ENCODE peak calls at places on chromosomes 13 and 19, in five cellular contexts. T is pancreas, R is AG08396, M is RWPE1, I is Peyer's patch. V is an unnamed sample.

GRCh38 chr19:54470991-54471782 is 1.9 kb downstream of the CDC42EP5 start:
- DNase-seq in I (peak; percentile 77), M (peak; percentile 47), T (peak; percentile 69), R (peak; percentile 42), V (no peak)

GRCh38 chr13:98839826-98840769 is 87.6 kb upstream of the SLC15A1 start:
- DNase-seq in R (peak; percentile 80), M (peak; percentile 73), I (peak; percentile 70), T (peak; percentile 55), V (no peak)

GRCh38 chr13:40377783-40378182 is 288.7 kb downstream of the FOXO1 start:
- DNase-seq in T (no peak), I (no peak), R (peak; percentile 65), M (no peak), V (no peak)

GRCh38 chr13:27922974-27923612 is 3.3 kb downstream of the PDX1 start:
- DNase-seq in T (no peak), M (no peak), I (no peak), R (no peak), V (no peak)

GRCh38 chr19:43759515-43759914 is 4.8 kb upstream of the SMG9 start:
- DNase-seq in T (no peak), I (no peak), R (no peak), M (peak; percentile 86), V (no peak)

GRCh38 chr13:50339291-50339690 is 324.0 kb downstream of the KCNRG start:
- DNase-seq in T (no peak), R (no peak), I (no peak), M (no peak), V (no peak)

GRCh38 chr13:67018775-67019174 is 211.4 kb downstream of the PCDH9 start:
- DNase-seq in R (no peak), M (no peak), T (no peak), I (no peak), V (no peak)

GRCh38 chr13:43805071-43805468 is 18.3 kb upstream of the ENOX1 start:
- DNase-seq in I (no peak), M (peak; percentile 92), T (no peak), R (peak; percentile 65), V (no peak)

GRCh38 chr13:52001120-52001731 is 10.0 kb downstream of the ATP7B start:
- DNase-seq in I (no peak), R (peak; percentile 45), M (peak; percentile 59), T (no peak), V (no peak)

GRCh38 chr13:72121466-72121865 is 254.5 kb upstream of the DACH1 start:
- DNase-seq in M (no peak), R (no peak), I (no peak), T (no peak), V (no peak)

GRCh38 chr13:60417734-60418133 is 20.7 kb downstream of the TDRD3 start:
- DNase-seq in T (no peak), I (no peak), R (no peak), M (no peak), V (no peak)

GRCh38 chr13:113653264-113654174 is 4.5 kb downstream of the ATP4B start:
- DNase-seq in M (no peak), R (no peak), I (peak; percentile 22), T (peak; percentile 21), V (no peak)

GRCh38 chr19:13835791-13836723 is 40.8 kb downstream of the ZSWIM4 start:
- DNase-seq in M (no peak), I (peak; percentile 52), T (no peak), R (no peak), V (no peak)

GRCh38 chr13:97574926-97575325 is 141.0 kb downstream of the RAP2A start:
- DNase-seq in T (no peak), M (peak; percentile 17), R (peak; percentile 30), I (peak; percentile 57), V (no peak)